ENCODE peak calls at places on chromosomes 5 and 9, in five cellular contexts. One of them, this sample, is unnamed.

GRCh38 chr9:68949271-68950000 is 64.5 kb downstream of the PRKACG start:
- DNase-seq in brain microvascular endothelial cell: no peak
- DNase-seq in neural crest cell: no peak
- DNase-seq in Calu3: no peak
- DNase-seq in heart left ventricle: no peak
- DNase-seq in this sample: no peak

GRCh38 chr9:83012160-83012559 is 50.8 kb downstream of the RASEF start:
- DNase-seq in brain microvascular endothelial cell: no peak
- DNase-seq in neural crest cell: no peak
- DNase-seq in heart left ventricle: no peak
- DNase-seq in Calu3: no peak
- DNase-seq in this sample: no peak

GRCh38 chr5:38634961-38635369 is 78.5 kb upstream of the LIFR start:
- DNase-seq in heart left ventricle: no peak
- DNase-seq in brain microvascular endothelial cell: no peak
- DNase-seq in neural crest cell: no peak
- DNase-seq in Calu3: no peak
- DNase-seq in this sample: no peak

GRCh38 chr9:124721109-124721850 is 49.8 kb downstream of the NR6A1 start:
- DNase-seq in neural crest cell: no peak
- DNase-seq in brain microvascular endothelial cell: peak
- DNase-seq in heart left ventricle: no peak
- DNase-seq in Calu3: no peak
- DNase-seq in this sample: no peak

GRCh38 chr5:135020111-135020895 is 13.7 kb downstream of the PITX1 start:
- DNase-seq in brain microvascular endothelial cell: no peak
- DNase-seq in neural crest cell: no peak
- DNase-seq in Calu3: no peak
- DNase-seq in heart left ventricle: peak
- DNase-seq in this sample: no peak

GRCh38 chr9:36401179-36401740 is 1.2 kb upstream of the RNF38 start:
- DNase-seq in heart left ventricle: no peak
- DNase-seq in neural crest cell: no peak
- DNase-seq in Calu3: no peak
- DNase-seq in brain microvascular endothelial cell: peak
- DNase-seq in this sample: no peak

GRCh38 chr5:128538249-128539037 is 398 bp upstream of the FBN2 start:
- DNase-seq in brain microvascular endothelial cell: peak
- DNase-seq in neural crest cell: peak
- DNase-seq in heart left ventricle: peak
- DNase-seq in Calu3: peak
- DNase-seq in this sample: peak

GRCh38 chr5:98570010-98570409 is 203.5 kb upstream of the RGMB start:
- DNase-seq in brain microvascular endothelial cell: no peak
- DNase-seq in Calu3: no peak
- DNase-seq in heart left ventricle: no peak
- DNase-seq in neural crest cell: no peak
- DNase-seq in this sample: no peak

GRCh38 chr5:19806756-19807155 is 181.2 kb downstream of the CDH18 start:
- DNase-seq in neural crest cell: no peak
- DNase-seq in Calu3: no peak
- DNase-seq in brain microvascular endothelial cell: no peak
- DNase-seq in heart left ventricle: no peak
- DNase-seq in this sample: no peak

GRCh38 chr9:16154570-16155078 is 601.8 kb downstream of the CCDC171 start:
- DNase-seq in heart left ventricle: no peak
- DNase-seq in brain microvascular endothelial cell: no peak
- DNase-seq in neural crest cell: peak
- DNase-seq in Calu3: peak
- DNase-seq in this sample: no peak

GRCh38 chr5:107402881-107403280 is 267.9 kb downstream of the EFNA5 start:
- DNase-seq in Calu3: no peak
- DNase-seq in neural crest cell: no peak
- DNase-seq in heart left ventricle: no peak
- DNase-seq in brain microvascular endothelial cell: no peak
- DNase-seq in this sample: no peak

GRCh38 chr9:136080716-136081112 is 14.4 kb downstream of the NACC2 start:
- DNase-seq in brain microvascular endothelial cell: no peak
- DNase-seq in neural crest cell: no peak
- DNase-seq in heart left ventricle: no peak
- DNase-seq in Calu3: no peak
- DNase-seq in this sample: no peak

GRCh38 chr9:136323420-136323819 is 3.9 kb upstream of the GPSM1 start:
- DNase-seq in brain microvascular endothelial cell: no peak
- DNase-seq in neural crest cell: no peak
- DNase-seq in heart left ventricle: no peak
- DNase-seq in Calu3: no peak
- DNase-seq in this sample: no peak

GRCh38 chr9:81753436-81753835 is 64.1 kb upstream of the TLE1 start:
- DNase-seq in heart left ventricle: no peak
- DNase-seq in neural crest cell: no peak
- DNase-seq in brain microvascular endothelial cell: no peak
- DNase-seq in Calu3: no peak
- DNase-seq in this sample: no peak

GRCh38 chr5:59565551-59565950 is 328.0 kb downstream of the PDE4D start:
- DNase-seq in neural crest cell: no peak
- DNase-seq in brain microvascular endothelial cell: no peak
- DNase-seq in heart left ventricle: no peak
- DNase-seq in Calu3: no peak
- DNase-seq in this sample: no peak

GRCh38 chr9:81028504-81028903 is 660.8 kb downstream of the TLE1 start:
- DNase-seq in brain microvascular endothelial cell: peak
- DNase-seq in Calu3: peak
- DNase-seq in heart left ventricle: no peak
- DNase-seq in neural crest cell: no peak
- DNase-seq in this sample: no peak

GRCh38 chr5:57741326-57741725 is 258.7 kb upstream of the ACTBL2 start:
- DNase-seq in heart left ventricle: no peak
- DNase-seq in neural crest cell: no peak
- DNase-seq in Calu3: no peak
- DNase-seq in brain microvascular endothelial cell: no peak
- DNase-seq in this sample: no peak

GRCh38 chr5:178389796-178390195 is 157.2 kb upstream of the PHYKPL start:
- DNase-seq in neural crest cell: no peak
- DNase-seq in heart left ventricle: no peak
- DNase-seq in Calu3: no peak
- DNase-seq in brain microvascular endothelial cell: no peak
- DNase-seq in this sample: no peak

This sample was measured in thoracic aorta.